ENCODE peak calls at places on chromosomes 3 and 15, in five cellular contexts. C, A, D, Z and I are unnamed samples.

GRCh38 chr3:73504255-73504654 is 120.5 kb downstream of the PDZRN3 start:
- DNase-seq in C (no peak), A (no peak), D (no peak), Z (no peak), I (no peak)

GRCh38 chr3:173045770-173046382 is 95.2 kb downstream of the SPATA16 start:
- DNase-seq in C (no peak), A (no peak), D (no peak), Z (no peak), I (no peak)

GRCh38 chr3:71926242-71926560 is 141.3 kb upstream of the PROK2 start:
- DNase-seq in C (no peak), A (no peak), D (peak), Z (no peak), I (no peak)

GRCh38 chr15:29813009-29813408 is 9.3 kb downstream of the TJP1 start:
- DNase-seq in C (no peak), A (no peak), D (no peak), Z (no peak), I (no peak)

GRCh38 chr15:57340673-57341259 is 35.5 kb upstream of the CGNL1 start:
- DNase-seq in C (peak), A (peak), D (peak), Z (no peak), I (no peak)

GRCh38 chr15:82739086-82739485 is 29.4 kb upstream of the AP3B2 start:
- DNase-seq in C (no peak), A (no peak), D (no peak), Z (no peak), I (no peak)

GRCh38 chr3:181330821-181331563 is 341.5 kb upstream of the DNAJC19 start:
- DNase-seq in C (no peak), A (no peak), D (no peak), Z (no peak), I (no peak)

GRCh38 chr15:34951993-34952392 is 17.5 kb downstream of the AQR start:
- DNase-seq in C (no peak), A (no peak), D (no peak), Z (no peak), I (no peak)

GRCh38 chr3:138921316-138922292 is 25.3 kb downstream of the FOXL2 start:
- DNase-seq in C (no peak), A (no peak), D (no peak), Z (no peak), I (peak)

GRCh38 chr15:48759921-48760320 is 50.9 kb downstream of the CEP152 start:
- DNase-seq in C (no peak), A (no peak), D (no peak), Z (no peak), I (no peak)

GRCh38 chr3:108110965-108111364 is 20.1 kb upstream of the CD47 start:
- DNase-seq in C (no peak), A (no peak), D (no peak), Z (no peak), I (no peak)

GRCh38 chr3:152272771-152273242 is 4.1 kb downstream of the MBNL1 start:
- DNase-seq in C (no peak), A (no peak), D (no peak), Z (no peak), I (no peak)

GRCh38 chr3:12501360-12502020 is 17.2 kb downstream of the TSEN2 start:
- DNase-seq in C (no peak), A (no peak), D (no peak), Z (no peak), I (no peak)

GRCh38 chr3:126419886-126420786 is 25.4 kb downstream of the CFAP100 start:
- DNase-seq in C (no peak), A (no peak), D (no peak), Z (peak), I (peak)

GRCh38 chr3:49567406-49567805 is 13.1 kb downstream of the BSN start:
- DNase-seq in C (no peak), A (no peak), D (no peak), Z (no peak), I (no peak)

GRCh38 chr15:66815322-66815721 is 113.3 kb downstream of the SMAD6 start:
- DNase-seq in C (no peak), A (no peak), D (no peak), Z (no peak), I (no peak)

GRCh38 chr3:165217739-165218138 is 21.6 kb upstream of the SLITRK3 start:
- DNase-seq in C (no peak), A (no peak), D (no peak), Z (no peak), I (no peak)
- TF ChIP-seq CTCF in C (no peak), A (no peak), D (no peak), Z (no peak), I (no peak)

GRCh38 chr3:171874251-171874679 is 31.1 kb downstream of the TMEM212 start:
- DNase-seq in C (no peak), A (no peak), D (no peak), Z (no peak), I (no peak)

GRCh38 chr3:171874879-171875278 is 31.7 kb downstream of the TMEM212 start:
- DNase-seq in C (no peak), A (no peak), D (no peak), Z (no peak), I (no peak)

GRCh38 chr3:171876651-171877272 is 33.6 kb downstream of the TMEM212 start:
- DNase-seq in C (no peak), A (no peak), D (no peak), Z (no peak), I (no peak)

GRCh38 chr3:171873561-171873960 is 30.4 kb downstream of the TMEM212 start:
- DNase-seq in C (no peak), A (no peak), D (no peak), Z (no peak), I (no peak)

DNA sequence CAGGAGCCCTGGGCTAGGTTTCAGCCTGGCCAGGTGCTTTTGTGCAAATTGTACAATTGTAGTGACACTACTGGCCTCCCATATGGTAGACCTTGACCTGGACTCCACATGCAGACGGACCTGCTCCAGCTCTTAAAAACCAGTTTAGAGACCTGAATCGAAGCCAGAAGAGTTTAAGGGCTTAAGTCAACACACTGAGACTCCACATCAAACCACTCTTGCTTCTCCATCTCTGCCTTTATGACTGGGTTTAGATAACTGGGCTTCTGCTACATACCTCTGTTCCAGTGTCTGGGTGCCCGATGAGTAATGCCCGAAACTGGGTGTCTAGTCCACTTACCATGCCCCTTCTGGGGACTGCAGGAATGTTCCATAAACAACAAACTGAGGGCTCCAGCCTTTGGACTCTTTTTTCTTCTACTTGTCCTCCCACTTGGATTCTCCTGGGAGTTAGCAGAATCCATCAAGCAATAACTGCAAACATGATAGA is 32.8 kb downstream of the TMEM212 start:
- DNase-seq in C (no peak), A (no peak), D (no peak), Z (no peak), I (no peak)
- H3K27ac ChIP-seq in C (no peak), A (no peak), D (no peak), Z (peak), I (peak)

GRCh38 chr3:142976621-142977398 is 13.3 kb upstream of the PAQR9 start:
- DNase-seq in C (peak), A (peak), D (no peak), Z (peak), I (peak)
- H3K4me3 ChIP-seq in C (no peak), A (no peak), D (no peak), Z (no peak), I (no peak)

GRCh38 chr3:177905895-177906511 is 630.2 kb upstream of the KCNMB2 start:
- DNase-seq in C (no peak), A (no peak), D (no peak), Z (no peak), I (no peak)
- TF ChIP-seq CTCF in C (no peak), A (no peak), D (no peak), Z (no peak), I (no peak)

GRCh38 chr3:132286035-132286434 is 31.2 kb upstream of the ACP3 start:
- DNase-seq in C (no peak), A (no peak), D (no peak), Z (no peak), I (no peak)
- H3K27ac ChIP-seq in C (no peak), A (no peak), D (no peak), Z (no peak), I (no peak)

DNA sequence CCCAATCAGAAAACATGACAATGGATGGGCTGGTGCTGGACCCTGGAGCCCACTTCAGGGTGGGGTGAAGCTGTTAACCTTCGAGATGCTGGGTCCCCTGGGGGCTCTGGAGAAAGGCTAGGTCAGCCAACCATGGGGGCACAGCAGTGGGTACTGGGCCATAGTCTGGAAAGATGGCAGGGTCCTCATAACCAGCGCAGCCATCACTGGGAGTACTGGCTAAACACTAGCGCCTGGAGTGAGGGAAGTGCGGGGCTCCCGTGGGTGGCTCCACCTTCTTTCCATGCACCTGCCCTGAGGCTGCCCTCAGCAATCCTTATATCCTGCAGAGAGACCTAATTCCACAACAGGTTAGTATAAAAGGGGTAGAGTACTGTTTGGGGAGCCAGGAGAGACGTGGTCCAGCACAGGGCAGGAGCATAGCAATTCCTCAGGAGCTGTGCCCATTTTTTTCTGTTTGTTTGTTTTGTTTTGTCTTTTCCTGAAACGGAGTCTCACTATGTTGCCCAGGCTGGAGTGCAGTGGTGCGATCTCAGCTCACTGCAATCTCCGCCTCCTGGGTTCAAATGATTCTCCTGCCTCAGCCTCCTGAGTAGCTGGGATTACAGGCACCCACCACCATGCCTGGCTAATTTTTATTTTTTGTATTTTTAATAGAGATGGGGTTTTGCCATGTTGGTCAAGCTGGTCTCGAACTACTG is 122.6 kb upstream of the MEF2A start:
- DNase-seq in C (peak), A (peak), D (no peak), Z (peak), I (peak)
- H3K4me3 ChIP-seq in C (no peak), A (no peak), D (no peak), Z (no peak), I (no peak)

DNA sequence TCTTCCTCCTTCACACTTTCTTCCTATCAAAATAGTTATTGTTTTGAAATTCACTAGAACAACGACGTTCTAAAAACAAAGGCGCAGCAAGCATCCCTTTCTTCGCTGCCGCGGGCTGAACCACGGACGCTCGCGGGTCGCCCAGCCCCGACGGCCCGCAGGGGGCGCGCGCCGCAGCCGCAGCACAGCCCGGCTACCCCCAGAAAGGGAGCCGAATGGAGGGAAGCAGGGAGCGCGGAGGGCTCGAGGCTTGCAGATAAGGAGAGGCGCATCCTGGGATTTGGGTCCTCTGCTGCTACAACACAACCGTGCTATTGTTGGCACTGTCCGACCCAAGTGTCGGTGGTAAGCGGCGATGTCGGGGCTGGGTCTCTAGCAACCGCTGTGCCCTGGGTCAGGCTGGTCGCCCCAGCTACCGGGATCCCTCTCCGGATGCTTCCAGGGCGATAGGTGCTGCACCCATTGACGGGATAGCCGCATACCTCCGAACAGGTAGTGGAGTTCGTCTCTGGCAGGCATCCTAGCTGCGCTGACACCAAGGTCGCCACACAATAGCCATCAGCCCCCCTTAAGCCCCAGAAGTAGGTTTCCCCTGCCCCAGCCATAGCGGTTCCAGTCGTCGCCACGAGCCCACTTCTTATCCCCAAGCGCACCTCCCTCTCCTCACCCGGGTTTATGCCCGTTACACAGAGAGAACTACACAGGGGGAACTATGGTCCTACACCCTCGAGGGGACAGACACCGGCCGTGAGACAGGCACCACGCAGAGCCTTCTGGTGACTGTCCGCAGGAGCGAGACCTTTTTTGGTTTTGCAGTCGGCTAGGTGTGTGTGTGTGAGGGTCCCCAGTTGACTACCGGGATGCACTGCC is 6.0 kb downstream of the ONECUT1 start:
- DNase-seq in C (no peak), A (no peak), D (no peak), Z (no peak), I (no peak)
- TF ChIP-seq CTCF in C (no peak), A (peak), D (peak), Z (no peak), I (peak)

GRCh38 chr15:78454992-78455391 is 17.0 kb downstream of the IREB2 start:
- DNase-seq in C (no peak), A (no peak), D (peak), Z (no peak), I (no peak)

GRCh38 chr15:78455749-78456148 is 17.7 kb downstream of the IREB2 start:
- DNase-seq in C (no peak), A (peak), D (no peak), Z (no peak), I (no peak)

GRCh38 chr15:78453447-78453846 is 15.4 kb downstream of the IREB2 start:
- DNase-seq in C (no peak), A (no peak), D (peak), Z (no peak), I (no peak)

GRCh38 chr15:78457101-78457500 is 19.1 kb downstream of the IREB2 start:
- DNase-seq in C (no peak), A (no peak), D (no peak), Z (no peak), I (no peak)

GRCh38 chr15:78456391-78456790 is 18.4 kb downstream of the IREB2 start:
- DNase-seq in C (no peak), A (no peak), D (no peak), Z (no peak), I (no peak)
- H3K27ac ChIP-seq in C (no peak), A (peak), D (no peak), Z (peak), I (peak)